ENCODE peak calls at places on chromosomes 11 and 22, in six cellular contexts. One of them, this sample, is unnamed. For H3K4me1, the result is how much of the 10 kb centered on the place peaks cover.

GRCh38 chr11:47856186-47856585 is 8.0 kb upstream of the NUP160 start:
- DNase-seq in PC-3: no peak
- DNase-seq in MM.1S: no peak
- DNase-seq in mammary epithelial cell: no peak
- DNase-seq in HCT116: no peak
- DNase-seq in NT2/D1: no peak
- DNase-seq in this sample: no peak

GRCh38 chr11:78654866-78655265 is 80.2 kb upstream of the NARS2 start:
- DNase-seq in PC-3: no peak
- DNase-seq in MM.1S: no peak
- DNase-seq in mammary epithelial cell: no peak
- DNase-seq in HCT116: no peak
- DNase-seq in NT2/D1: no peak
- DNase-seq in this sample: no peak

GRCh38 chr11:83191491-83191890 is 2.0 kb upstream of the ANKRD42 start:
- DNase-seq in PC-3: no peak
- DNase-seq in MM.1S: no peak
- DNase-seq in mammary epithelial cell: no peak
- DNase-seq in HCT116: no peak
- DNase-seq in NT2/D1: no peak
- DNase-seq in this sample: no peak

GRCh38 chr22:40410272-40410671 is 39.9 kb downstream of the SGSM3 start:
- DNase-seq in PC-3: peak
- DNase-seq in MM.1S: no peak
- DNase-seq in mammary epithelial cell: peak
- DNase-seq in HCT116: no peak
- DNase-seq in NT2/D1: no peak
- DNase-seq in this sample: no peak

GRCh38 chr11:112320668-112321067 is 60.0 kb upstream of the PLET1 start:
- DNase-seq in PC-3: peak
- DNase-seq in MM.1S: no peak
- DNase-seq in mammary epithelial cell: peak
- DNase-seq in HCT116: no peak
- DNase-seq in NT2/D1: no peak
- DNase-seq in this sample: peak

GRCh38 chr11:96341237-96342130 is 1.5 kb downstream of the MAML2 start:
- DNase-seq in PC-3: peak
- DNase-seq in MM.1S: peak
- DNase-seq in mammary epithelial cell: peak
- DNase-seq in HCT116: no peak
- DNase-seq in NT2/D1: no peak
- DNase-seq in this sample: peak

GRCh38 chr22:36211237-36211881 is 9.8 kb upstream of the APOL4 start:
- DNase-seq in PC-3: no peak
- DNase-seq in MM.1S: peak
- DNase-seq in mammary epithelial cell: no peak
- DNase-seq in HCT116: no peak
- DNase-seq in NT2/D1: no peak
- DNase-seq in this sample: no peak

GRCh38 chr11:118258410-118258809 is 5.7 kb downstream of the MPZL2 start:
- DNase-seq in PC-3: peak
- DNase-seq in MM.1S: peak
- DNase-seq in mammary epithelial cell: no peak
- DNase-seq in HCT116: no peak
- DNase-seq in NT2/D1: no peak
- DNase-seq in this sample: no peak

GRCh38 chr11:61828629-61829407 is 718 bp downstream of the FADS2 start:
- DNase-seq in PC-3: peak
- DNase-seq in MM.1S: no peak
- DNase-seq in mammary epithelial cell: peak
- DNase-seq in HCT116: no peak
- DNase-seq in NT2/D1: no peak
- DNase-seq in this sample: peak

GRCh38 chr11:128964463-128964930 is 21.8 kb upstream of the TP53AIP1 start:
- DNase-seq in PC-3: no peak
- DNase-seq in MM.1S: no peak
- DNase-seq in mammary epithelial cell: no peak
- DNase-seq in HCT116: no peak
- DNase-seq in NT2/D1: no peak
- DNase-seq in this sample: no peak

GRCh38 chr11:13664351-13664750 is 4.1 kb upstream of the FAR1 start:
- DNase-seq in PC-3: no peak
- DNase-seq in MM.1S: no peak
- DNase-seq in mammary epithelial cell: peak
- DNase-seq in HCT116: no peak
- DNase-seq in NT2/D1: no peak
- DNase-seq in this sample: no peak

GRCh38 chr11:62144641-62145255 is 20.9 kb downstream of the INCENP start:
- DNase-seq in PC-3: no peak
- DNase-seq in MM.1S: no peak
- DNase-seq in mammary epithelial cell: no peak
- DNase-seq in HCT116: no peak
- DNase-seq in NT2/D1: no peak
- DNase-seq in this sample: no peak

GRCh38 chr11:67099841-67100324 is 19.2 kb upstream of the KDM2A start:
- DNase-seq in PC-3: no peak
- DNase-seq in MM.1S: peak
- DNase-seq in mammary epithelial cell: no peak
- DNase-seq in HCT116: no peak
- DNase-seq in NT2/D1: no peak
- DNase-seq in this sample: no peak

GRCh38 chr11:125454047-125454446 is 42.0 kb downstream of the FEZ1 start:
- DNase-seq in PC-3: no peak
- DNase-seq in MM.1S: no peak
- DNase-seq in mammary epithelial cell: no peak
- DNase-seq in HCT116: no peak
- DNase-seq in NT2/D1: no peak
- DNase-seq in this sample: no peak

GRCh38 chr11:118870396-118871343 is 13.0 kb upstream of the CXCR5 start:
- DNase-seq in PC-3: no peak
- DNase-seq in MM.1S: peak
- DNase-seq in mammary epithelial cell: no peak
- DNase-seq in HCT116: no peak
- DNase-seq in NT2/D1: no peak
- DNase-seq in this sample: no peak

GRCh38 chr11:8206251-8207079 is 37.6 kb upstream of the RIC3 start:
- DNase-seq in PC-3: no peak
- DNase-seq in MM.1S: no peak
- DNase-seq in mammary epithelial cell: no peak
- DNase-seq in HCT116: no peak
- DNase-seq in NT2/D1: no peak
- DNase-seq in this sample: no peak

GRCh38 chr11:115959098-115959497 is 454.9 kb upstream of the CADM1 start:
- DNase-seq in PC-3: no peak
- DNase-seq in MM.1S: no peak
- DNase-seq in mammary epithelial cell: no peak
- DNase-seq in HCT116: no peak
- DNase-seq in NT2/D1: no peak
- DNase-seq in this sample: no peak

GRCh38 chr11:115961168-115962003 is 457.2 kb upstream of the CADM1 start:
- DNase-seq in PC-3: no peak
- DNase-seq in MM.1S: no peak
- DNase-seq in mammary epithelial cell: no peak
- DNase-seq in HCT116: no peak
- DNase-seq in NT2/D1: no peak
- DNase-seq in this sample: no peak

GRCh38 chr11:115963170-115963569 is 459.0 kb upstream of the CADM1 start:
- DNase-seq in PC-3: no peak
- DNase-seq in MM.1S: no peak
- DNase-seq in mammary epithelial cell: no peak
- DNase-seq in HCT116: no peak
- DNase-seq in NT2/D1: no peak
- DNase-seq in this sample: no peak

GRCh38 chr11:115964091-115964490 is 459.9 kb upstream of the CADM1 start:
- DNase-seq in PC-3: no peak
- DNase-seq in MM.1S: no peak
- DNase-seq in mammary epithelial cell: no peak
- DNase-seq in HCT116: no peak
- DNase-seq in NT2/D1: no peak
- DNase-seq in this sample: no peak

DNA sequence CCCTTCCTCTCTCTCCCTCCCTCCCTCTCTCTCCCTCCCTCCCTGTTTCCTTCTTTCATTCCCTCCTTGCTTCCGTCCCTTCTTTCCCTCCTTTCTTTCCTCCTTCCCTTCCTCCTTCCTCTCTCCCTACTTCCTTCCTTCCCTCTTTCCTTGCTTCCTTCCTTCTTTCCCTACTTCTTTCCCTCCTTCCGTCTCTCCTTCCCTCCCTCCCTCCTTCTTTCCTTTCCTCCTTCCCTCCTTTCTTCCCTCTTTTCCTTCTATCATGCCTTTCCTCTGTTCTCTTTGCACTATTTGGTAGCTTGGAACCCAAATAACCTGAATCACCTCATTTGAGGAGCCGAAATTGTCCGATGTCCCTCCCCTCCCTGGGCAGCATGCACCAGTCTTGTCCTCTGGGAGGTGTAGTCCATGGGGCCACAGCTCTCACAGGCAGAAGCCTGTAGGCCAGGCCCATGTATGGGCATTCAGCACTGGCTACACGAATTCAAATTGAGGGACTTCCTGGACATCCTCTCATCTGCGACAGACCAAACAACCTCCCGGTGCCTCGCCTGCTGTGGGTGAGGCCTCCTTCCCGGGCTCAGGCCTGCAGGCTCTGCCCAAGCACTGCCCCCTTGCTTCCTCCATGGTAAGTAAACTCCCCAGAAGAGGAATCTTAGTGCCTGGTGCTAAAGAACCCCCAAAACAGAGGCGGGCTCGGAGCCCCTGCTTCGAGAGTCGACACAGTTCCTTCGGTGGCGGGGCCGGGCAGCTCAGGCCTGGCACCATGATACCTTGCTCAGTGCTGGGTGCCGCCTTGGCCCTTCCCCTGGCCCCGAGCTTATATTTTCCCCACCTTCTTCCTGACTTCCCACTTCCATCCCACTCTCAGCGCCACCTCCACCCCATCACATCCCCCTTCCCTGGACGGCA is 454.1 kb upstream of the CADM1 start:
- DNase-seq in PC-3: no peak
- DNase-seq in MM.1S: no peak
- DNase-seq in mammary epithelial cell: no peak
- DNase-seq in HCT116: no peak
- DNase-seq in NT2/D1: no peak
- DNase-seq in this sample: no peak
- H3K4me3 ChIP-seq in PC-3: no peak
- H3K4me3 ChIP-seq in MM.1S: no peak
- H3K4me3 ChIP-seq in mammary epithelial cell: no peak
- H3K4me3 ChIP-seq in HCT116: no peak
- H3K4me3 ChIP-seq in NT2/D1: no peak
- H3K4me3 ChIP-seq in this sample: no peak

GRCh38 chr11:65571420-65571819 is 918 bp upstream of the FAM89B start:
- DNase-seq in PC-3: no peak
- DNase-seq in MM.1S: no peak
- DNase-seq in mammary epithelial cell: no peak
- DNase-seq in HCT116: no peak
- DNase-seq in NT2/D1: no peak
- DNase-seq in this sample: no peak

GRCh38 chr11:65573391-65574146 is 1.2 kb downstream of the FAM89B start:
- DNase-seq in PC-3: peak
- DNase-seq in MM.1S: peak
- DNase-seq in mammary epithelial cell: no peak
- DNase-seq in HCT116: no peak
- DNase-seq in NT2/D1: no peak
- DNase-seq in this sample: peak

GRCh38 chr11:65569973-65570918 is at the start of gene ZNRD2:
- DNase-seq in PC-3: peak
- DNase-seq in MM.1S: peak
- DNase-seq in mammary epithelial cell: peak
- DNase-seq in HCT116: peak
- DNase-seq in NT2/D1: peak
- DNase-seq in this sample: peak

GRCh38 chr11:65572356-65573043 is at the start of gene FAM89B:
- DNase-seq in PC-3: peak
- DNase-seq in MM.1S: peak
- DNase-seq in mammary epithelial cell: peak
- DNase-seq in HCT116: no peak
- DNase-seq in NT2/D1: no peak
- DNase-seq in this sample: peak

GRCh38 chr11:65571940-65572339 is 398 bp upstream of the FAM89B start:
- DNase-seq in PC-3: peak
- DNase-seq in MM.1S: peak
- DNase-seq in mammary epithelial cell: peak
- DNase-seq in HCT116: no peak
- DNase-seq in NT2/D1: no peak
- DNase-seq in this sample: peak
- H3K4me1 ChIP-seq in PC-3: half or more
- H3K4me1 ChIP-seq in MM.1S: under half
- H3K4me1 ChIP-seq in mammary epithelial cell: half or more
- H3K4me1 ChIP-seq in HCT116: half or more
- H3K4me1 ChIP-seq in NT2/D1: under half
- H3K4me1 ChIP-seq in this sample: half or more

DNA sequence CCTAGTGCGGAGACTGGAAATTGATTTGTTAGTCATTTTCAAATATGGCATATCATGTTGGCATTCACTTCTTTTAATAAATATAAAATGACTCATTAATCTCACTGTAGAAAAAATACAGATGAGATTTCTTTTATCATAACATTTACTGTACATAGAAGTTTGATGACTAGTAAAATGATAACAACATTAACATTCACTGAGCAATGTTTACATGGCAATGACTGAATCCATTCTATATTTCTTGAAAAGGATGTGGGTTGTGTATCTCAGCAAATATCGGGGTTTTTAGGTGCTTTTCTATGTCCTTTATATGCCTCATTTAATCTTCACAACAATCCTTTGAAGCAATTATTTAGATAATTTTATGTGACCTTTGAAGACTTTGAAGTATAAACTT is 920.9 kb upstream of the FAT3 start:
- DNase-seq in PC-3: peak
- DNase-seq in MM.1S: no peak
- DNase-seq in mammary epithelial cell: no peak
- DNase-seq in HCT116: no peak
- DNase-seq in NT2/D1: no peak
- DNase-seq in this sample: no peak
- H3K9ac ChIP-seq in PC-3: no peak
- H3K9ac ChIP-seq in MM.1S: no peak
- H3K9ac ChIP-seq in mammary epithelial cell: no peak
- H3K9ac ChIP-seq in HCT116: no peak
- H3K9ac ChIP-seq in NT2/D1: no peak
- H3K9ac ChIP-seq in this sample: no peak

GRCh38 chr11:44320289-44320973 is 10.5 kb upstream of the ALX4 start:
- DNase-seq in PC-3: no peak
- DNase-seq in MM.1S: no peak
- DNase-seq in mammary epithelial cell: no peak
- DNase-seq in HCT116: no peak
- DNase-seq in NT2/D1: no peak
- DNase-seq in this sample: no peak

GRCh38 chr11:44319552-44320288 is 9.8 kb upstream of the ALX4 start:
- DNase-seq in PC-3: no peak
- DNase-seq in MM.1S: no peak
- DNase-seq in mammary epithelial cell: peak
- DNase-seq in HCT116: no peak
- DNase-seq in NT2/D1: no peak
- DNase-seq in this sample: no peak

GRCh38 chr11:44322243-44322642 is 12.3 kb upstream of the ALX4 start:
- DNase-seq in PC-3: no peak
- DNase-seq in MM.1S: no peak
- DNase-seq in mammary epithelial cell: no peak
- DNase-seq in HCT116: no peak
- DNase-seq in NT2/D1: no peak
- DNase-seq in this sample: no peak

GRCh38 chr11:44319170-44319551 is 9.2 kb upstream of the ALX4 start:
- DNase-seq in PC-3: no peak
- DNase-seq in MM.1S: no peak
- DNase-seq in mammary epithelial cell: no peak
- DNase-seq in HCT116: no peak
- DNase-seq in NT2/D1: no peak
- DNase-seq in this sample: no peak

GRCh38 chr11:44321059-44321458 is 11.1 kb upstream of the ALX4 start:
- DNase-seq in PC-3: no peak
- DNase-seq in MM.1S: no peak
- DNase-seq in mammary epithelial cell: no peak
- DNase-seq in HCT116: no peak
- DNase-seq in NT2/D1: no peak
- DNase-seq in this sample: no peak
- H3K4me3 ChIP-seq in PC-3: no peak
- H3K4me3 ChIP-seq in MM.1S: no peak
- H3K4me3 ChIP-seq in mammary epithelial cell: no peak
- H3K4me3 ChIP-seq in HCT116: no peak
- H3K4me3 ChIP-seq in NT2/D1: no peak
- H3K4me3 ChIP-seq in this sample: no peak

This sample was measured in adipocyte.